ENCODE peak calls at places on chromosomes 1 and 21, in eight cellular contexts. G, L, W, S, V, Y, U and I are unnamed samples.

GRCh38 chr1:6035719-6036118 is 10.0 kb upstream of the KCNAB2 start:
- DNase-seq in W (no peak), G (no peak), S (no peak), L (no peak), V (no peak), U (no peak), Y (no peak), I (no peak)

GRCh38 chr1:35718492-35719336 is at the start of gene C1orf216:
- DNase-seq in G (peak), W (peak), V (peak), L (peak), U (peak), S (peak), Y (peak), I (peak)

GRCh38 chr1:42936309-42937078 is 22.2 kb downstream of the SLC2A1 start:
- DNase-seq in G (peak), W (peak), V (no peak), Y (peak), S (no peak), L (peak), U (no peak), I (peak)

GRCh38 chr21:31634993-31635392 is 24.5 kb upstream of the SOD1 start:
- DNase-seq in V (no peak), G (no peak), W (no peak), L (no peak), Y (no peak), U (no peak), S (no peak), I (no peak)

GRCh38 chr1:201737350-201738060 is 91.5 kb upstream of the IPO9 start:
- DNase-seq in V (peak), W (peak), U (no peak), G (peak), L (no peak), Y (no peak), S (no peak), I (peak)

GRCh38 chr1:40870135-40870728 is 8.1 kb upstream of the CITED4 start:
- DNase-seq in L (no peak), S (no peak), G (peak), U (no peak), Y (no peak), V (no peak), W (peak), I (peak)

GRCh38 chr1:31712625-31713024 is 8.8 kb upstream of the COL16A1 start:
- DNase-seq in W (peak), U (no peak), Y (peak), G (peak), L (peak), V (peak), S (no peak), I (peak)

GRCh38 chr1:209704584-209704983 is at the start of gene HSD11B1:
- DNase-seq in U (no peak), W (peak), G (peak), L (peak), V (no peak), S (peak), Y (no peak), I (peak)

GRCh38 chr1:48908606-48909005 is 131.9 kb upstream of the BEND5 start:
- DNase-seq in G (no peak), W (no peak), L (no peak), S (no peak), U (no peak), V (no peak), Y (no peak), I (no peak)

GRCh38 chr21:34148826-34149558 is 75.6 kb downstream of the MRPS6 start:
- DNase-seq in V (no peak), L (no peak), Y (no peak), G (no peak), S (no peak), U (no peak), W (no peak), I (no peak)

GRCh38 chr1:150511551-150511950 is 3.6 kb downstream of the ECM1 start:
- DNase-seq in U (no peak), V (no peak), Y (no peak), W (no peak), G (no peak), L (no peak), S (no peak), I (no peak)

GRCh38 chr1:78918157-78918556 is 88.4 kb downstream of the ADGRL4 start:
- DNase-seq in Y (no peak), V (no peak), L (no peak), G (peak), S (no peak), W (peak), U (no peak), I (peak)

GRCh38 chr21:14989359-14989758 is 75.4 kb downstream of the NRIP1 start:
- DNase-seq in Y (no peak), V (peak), U (no peak), G (peak), W (peak), L (no peak), S (no peak), I (peak)

GRCh38 chr1:56063461-56063860 is 515.9 kb downstream of the PLPP3 start:
- DNase-seq in Y (no peak), L (no peak), S (peak), V (no peak), W (no peak), U (no peak), G (no peak), I (no peak)

GRCh38 chr1:220894025-220894923 is 15.0 kb downstream of the HLX start:
- DNase-seq in S (no peak), Y (no peak), G (no peak), L (no peak), V (no peak), W (no peak), U (peak), I (no peak)

GRCh38 chr1:210236840-210237409 is 4.3 kb downstream of the SERTAD4 start:
- DNase-seq in G (peak), U (no peak), Y (no peak), L (peak), V (no peak), S (peak), W (peak), I (no peak)

GRCh38 chr1:204438628-204439027 is 27.0 kb upstream of the PPP1R15B start:
- DNase-seq in S (no peak), V (peak), L (peak), G (peak), W (peak), Y (peak), U (no peak), I (peak)